ENCODE peak calls at places on chromosomes 12 and 14, in seven cellular contexts. One of them, this sample, is unnamed.

GRCh38 chr14:29045237-29045636 is 278.6 kb downstream of the FOXG1 start:
- DNase-seq in aorta: no peak
- DNase-seq in astrocyte: no peak
- DNase-seq in suprapubic skin: no peak
- DNase-seq in PC-9: no peak
- DNase-seq in PC-3: no peak
- DNase-seq in naive thymus-derived CD4-positive, alpha-beta T cell: no peak
- DNase-seq in this sample: no peak

GRCh38 chr14:93965287-93965821 is 11.0 kb downstream of the ASB2 start:
- DNase-seq in naive thymus-derived CD4-positive, alpha-beta T cell: no peak
- DNase-seq in aorta: no peak
- DNase-seq in PC-3: peak
- DNase-seq in astrocyte: peak
- DNase-seq in suprapubic skin: no peak
- DNase-seq in PC-9: peak
- DNase-seq in this sample: peak

GRCh38 chr14:58717211-58717610 is 79.4 kb downstream of the DACT1 start:
- DNase-seq in naive thymus-derived CD4-positive, alpha-beta T cell: no peak
- DNase-seq in aorta: no peak
- DNase-seq in suprapubic skin: no peak
- DNase-seq in PC-9: no peak
- DNase-seq in astrocyte: no peak
- DNase-seq in PC-3: no peak
- DNase-seq in this sample: no peak

GRCh38 chr12:127774828-127775227 is 492.1 kb upstream of the TMEM132C start:
- DNase-seq in astrocyte: peak
- DNase-seq in PC-9: no peak
- DNase-seq in PC-3: no peak
- DNase-seq in naive thymus-derived CD4-positive, alpha-beta T cell: no peak
- DNase-seq in aorta: no peak
- DNase-seq in suprapubic skin: no peak
- DNase-seq in this sample: no peak

GRCh38 chr14:32004300-32004699 is 72.8 kb upstream of the ARHGAP5 start:
- DNase-seq in astrocyte: peak
- DNase-seq in naive thymus-derived CD4-positive, alpha-beta T cell: no peak
- DNase-seq in PC-9: no peak
- DNase-seq in suprapubic skin: no peak
- DNase-seq in PC-3: peak
- DNase-seq in aorta: no peak
- DNase-seq in this sample: no peak

GRCh38 chr12:85951823-85952222 is 77.7 kb downstream of the NTS start:
- DNase-seq in suprapubic skin: no peak
- DNase-seq in naive thymus-derived CD4-positive, alpha-beta T cell: no peak
- DNase-seq in PC-3: peak
- DNase-seq in aorta: no peak
- DNase-seq in PC-9: no peak
- DNase-seq in astrocyte: peak
- DNase-seq in this sample: no peak

GRCh38 chr14:70887207-70888150 is 19.8 kb upstream of the PCNX1 start:
- DNase-seq in PC-3: no peak
- DNase-seq in PC-9: no peak
- DNase-seq in suprapubic skin: no peak
- DNase-seq in naive thymus-derived CD4-positive, alpha-beta T cell: no peak
- DNase-seq in aorta: no peak
- DNase-seq in astrocyte: peak
- DNase-seq in this sample: no peak

GRCh38 chr14:99946652-99947489 is 118.4 kb upstream of the EVL start:
- DNase-seq in PC-3: peak
- DNase-seq in suprapubic skin: no peak
- DNase-seq in PC-9: no peak
- DNase-seq in aorta: no peak
- DNase-seq in naive thymus-derived CD4-positive, alpha-beta T cell: peak
- DNase-seq in astrocyte: no peak
- DNase-seq in this sample: no peak

GRCh38 chr12:93773122-93773871 is 96.1 kb downstream of the CRADD start:
- DNase-seq in suprapubic skin: no peak
- DNase-seq in naive thymus-derived CD4-positive, alpha-beta T cell: no peak
- DNase-seq in astrocyte: peak
- DNase-seq in PC-9: no peak
- DNase-seq in PC-3: no peak
- DNase-seq in aorta: no peak
- DNase-seq in this sample: no peak

GRCh38 chr14:69069020-69069421 is 83.9 kb downstream of the DCAF5 start:
- DNase-seq in aorta: no peak
- DNase-seq in PC-9: no peak
- DNase-seq in PC-3: peak
- DNase-seq in naive thymus-derived CD4-positive, alpha-beta T cell: no peak
- DNase-seq in suprapubic skin: no peak
- DNase-seq in astrocyte: peak
- DNase-seq in this sample: no peak

GRCh38 chr14:68168460-68169109 is 349.0 kb downstream of the RAD51B start:
- DNase-seq in suprapubic skin: no peak
- DNase-seq in astrocyte: no peak
- DNase-seq in naive thymus-derived CD4-positive, alpha-beta T cell: no peak
- DNase-seq in PC-3: no peak
- DNase-seq in aorta: no peak
- DNase-seq in PC-9: no peak
- DNase-seq in this sample: no peak

GRCh38 chr14:73789996-73790581 is 61.5 kb upstream of the PTGR2 start:
- DNase-seq in naive thymus-derived CD4-positive, alpha-beta T cell: no peak
- DNase-seq in aorta: peak
- DNase-seq in PC-9: no peak
- DNase-seq in PC-3: peak
- DNase-seq in suprapubic skin: peak
- DNase-seq in astrocyte: peak
- DNase-seq in this sample: peak

GRCh38 chr12:108712164-108712924 is 19.0 kb downstream of the CORO1C start:
- DNase-seq in PC-9: no peak
- DNase-seq in naive thymus-derived CD4-positive, alpha-beta T cell: no peak
- DNase-seq in astrocyte: no peak
- DNase-seq in suprapubic skin: no peak
- DNase-seq in aorta: no peak
- DNase-seq in PC-3: no peak
- DNase-seq in this sample: no peak

GRCh38 chr14:105665247-105665950 is 139.0 kb downstream of the TMEM121 start:
- DNase-seq in astrocyte: no peak
- DNase-seq in PC-9: no peak
- DNase-seq in PC-3: no peak
- DNase-seq in suprapubic skin: no peak
- DNase-seq in aorta: no peak
- DNase-seq in naive thymus-derived CD4-positive, alpha-beta T cell: no peak
- DNase-seq in this sample: no peak

GRCh38 chr14:63890553-63890952 is 37.7 kb downstream of the SYNE2 start:
- DNase-seq in naive thymus-derived CD4-positive, alpha-beta T cell: no peak
- DNase-seq in PC-9: no peak
- DNase-seq in astrocyte: no peak
- DNase-seq in PC-3: no peak
- DNase-seq in aorta: no peak
- DNase-seq in suprapubic skin: no peak
- DNase-seq in this sample: no peak

GRCh38 chr14:104917992-104918391 is 6.7 kb upstream of the PLD4 start:
- DNase-seq in PC-9: no peak
- DNase-seq in suprapubic skin: no peak
- DNase-seq in astrocyte: no peak
- DNase-seq in naive thymus-derived CD4-positive, alpha-beta T cell: no peak
- DNase-seq in PC-3: no peak
- DNase-seq in aorta: no peak
- DNase-seq in this sample: no peak

GRCh38 chr12:48078901-48079300 is 27.0 kb downstream of the SENP1 start:
- DNase-seq in PC-9: peak
- DNase-seq in naive thymus-derived CD4-positive, alpha-beta T cell: no peak
- DNase-seq in aorta: no peak
- DNase-seq in suprapubic skin: no peak
- DNase-seq in PC-3: no peak
- DNase-seq in astrocyte: peak
- DNase-seq in this sample: no peak

GRCh38 chr12:102543931-102544485 is 63.6 kb upstream of the IGF1 start:
- DNase-seq in PC-9: no peak
- DNase-seq in PC-3: no peak
- DNase-seq in aorta: no peak
- DNase-seq in suprapubic skin: no peak
- DNase-seq in naive thymus-derived CD4-positive, alpha-beta T cell: no peak
- DNase-seq in astrocyte: no peak
- DNase-seq in this sample: no peak

GRCh38 chr12:12813120-12814101 is at the start of gene DDX47:
- DNase-seq in PC-9: peak
- DNase-seq in aorta: peak
- DNase-seq in suprapubic skin: peak
- DNase-seq in PC-3: peak
- DNase-seq in naive thymus-derived CD4-positive, alpha-beta T cell: peak
- DNase-seq in astrocyte: peak
- DNase-seq in this sample: no peak

GRCh38 chr12:12811343-12811742 is 1.8 kb upstream of the DDX47 start:
- DNase-seq in astrocyte: no peak
- DNase-seq in PC-3: no peak
- DNase-seq in aorta: no peak
- DNase-seq in suprapubic skin: no peak
- DNase-seq in PC-9: no peak
- DNase-seq in naive thymus-derived CD4-positive, alpha-beta T cell: no peak
- DNase-seq in this sample: no peak

GRCh38 chr12:12812163-12812562 is 983 bp upstream of the DDX47 start:
- DNase-seq in aorta: no peak
- DNase-seq in PC-9: peak
- DNase-seq in naive thymus-derived CD4-positive, alpha-beta T cell: no peak
- DNase-seq in suprapubic skin: no peak
- DNase-seq in PC-3: no peak
- DNase-seq in astrocyte: no peak
- DNase-seq in this sample: no peak

GRCh38 chr12:12810507-12811143 is 2.5 kb upstream of the DDX47 start:
- DNase-seq in aorta: no peak
- DNase-seq in PC-9: no peak
- DNase-seq in suprapubic skin: no peak
- DNase-seq in astrocyte: no peak
- DNase-seq in naive thymus-derived CD4-positive, alpha-beta T cell: no peak
- DNase-seq in PC-3: peak
- DNase-seq in this sample: no peak

GRCh38 chr12:12812605-12813119 is 484 bp upstream of the DDX47 start:
- DNase-seq in naive thymus-derived CD4-positive, alpha-beta T cell: no peak
- DNase-seq in PC-3: no peak
- DNase-seq in suprapubic skin: no peak
- DNase-seq in PC-9: no peak
- DNase-seq in aorta: no peak
- DNase-seq in astrocyte: no peak
- DNase-seq in this sample: no peak
- H3K27ac ChIP-seq in naive thymus-derived CD4-positive, alpha-beta T cell: peak
- H3K27ac ChIP-seq in PC-3: peak
- H3K27ac ChIP-seq in suprapubic skin: no peak
- H3K27ac ChIP-seq in PC-9: peak
- H3K27ac ChIP-seq in aorta: no peak
- H3K27ac ChIP-seq in astrocyte: peak
- H3K27ac ChIP-seq in this sample: peak

GRCh38 chr14:102057480-102058114 is 29.2 kb downstream of the HSP90AA1 start:
- DNase-seq in naive thymus-derived CD4-positive, alpha-beta T cell: no peak
- DNase-seq in PC-9: peak
- DNase-seq in astrocyte: no peak
- DNase-seq in PC-3: no peak
- DNase-seq in aorta: no peak
- DNase-seq in suprapubic skin: no peak
- DNase-seq in this sample: no peak

GRCh38 chr14:102056694-102057442 is 30.0 kb downstream of the HSP90AA1 start:
- DNase-seq in aorta: no peak
- DNase-seq in suprapubic skin: no peak
- DNase-seq in PC-9: no peak
- DNase-seq in naive thymus-derived CD4-positive, alpha-beta T cell: no peak
- DNase-seq in PC-3: no peak
- DNase-seq in astrocyte: no peak
- DNase-seq in this sample: no peak

GRCh38 chr14:102052522-102052921 is 34.3 kb downstream of the HSP90AA1 start:
- DNase-seq in PC-3: no peak
- DNase-seq in naive thymus-derived CD4-positive, alpha-beta T cell: no peak
- DNase-seq in PC-9: no peak
- DNase-seq in suprapubic skin: no peak
- DNase-seq in aorta: no peak
- DNase-seq in astrocyte: no peak
- DNase-seq in this sample: no peak

GRCh38 chr14:102058146-102058545 is 28.7 kb downstream of the HSP90AA1 start:
- DNase-seq in astrocyte: no peak
- DNase-seq in suprapubic skin: no peak
- DNase-seq in aorta: no peak
- DNase-seq in PC-3: no peak
- DNase-seq in naive thymus-derived CD4-positive, alpha-beta T cell: no peak
- DNase-seq in PC-9: no peak
- DNase-seq in this sample: no peak

GRCh38 chr14:102055181-102055901 is 31.5 kb downstream of the HSP90AA1 start:
- DNase-seq in PC-9: peak
- DNase-seq in naive thymus-derived CD4-positive, alpha-beta T cell: no peak
- DNase-seq in suprapubic skin: no peak
- DNase-seq in aorta: no peak
- DNase-seq in PC-3: no peak
- DNase-seq in astrocyte: peak
- DNase-seq in this sample: no peak
- H3K27ac ChIP-seq in PC-9: peak
- H3K27ac ChIP-seq in naive thymus-derived CD4-positive, alpha-beta T cell: no peak
- H3K27ac ChIP-seq in suprapubic skin: no peak
- H3K27ac ChIP-seq in aorta: no peak
- H3K27ac ChIP-seq in PC-3: no peak
- H3K27ac ChIP-seq in astrocyte: peak
- H3K27ac ChIP-seq in this sample: peak

DNA sequence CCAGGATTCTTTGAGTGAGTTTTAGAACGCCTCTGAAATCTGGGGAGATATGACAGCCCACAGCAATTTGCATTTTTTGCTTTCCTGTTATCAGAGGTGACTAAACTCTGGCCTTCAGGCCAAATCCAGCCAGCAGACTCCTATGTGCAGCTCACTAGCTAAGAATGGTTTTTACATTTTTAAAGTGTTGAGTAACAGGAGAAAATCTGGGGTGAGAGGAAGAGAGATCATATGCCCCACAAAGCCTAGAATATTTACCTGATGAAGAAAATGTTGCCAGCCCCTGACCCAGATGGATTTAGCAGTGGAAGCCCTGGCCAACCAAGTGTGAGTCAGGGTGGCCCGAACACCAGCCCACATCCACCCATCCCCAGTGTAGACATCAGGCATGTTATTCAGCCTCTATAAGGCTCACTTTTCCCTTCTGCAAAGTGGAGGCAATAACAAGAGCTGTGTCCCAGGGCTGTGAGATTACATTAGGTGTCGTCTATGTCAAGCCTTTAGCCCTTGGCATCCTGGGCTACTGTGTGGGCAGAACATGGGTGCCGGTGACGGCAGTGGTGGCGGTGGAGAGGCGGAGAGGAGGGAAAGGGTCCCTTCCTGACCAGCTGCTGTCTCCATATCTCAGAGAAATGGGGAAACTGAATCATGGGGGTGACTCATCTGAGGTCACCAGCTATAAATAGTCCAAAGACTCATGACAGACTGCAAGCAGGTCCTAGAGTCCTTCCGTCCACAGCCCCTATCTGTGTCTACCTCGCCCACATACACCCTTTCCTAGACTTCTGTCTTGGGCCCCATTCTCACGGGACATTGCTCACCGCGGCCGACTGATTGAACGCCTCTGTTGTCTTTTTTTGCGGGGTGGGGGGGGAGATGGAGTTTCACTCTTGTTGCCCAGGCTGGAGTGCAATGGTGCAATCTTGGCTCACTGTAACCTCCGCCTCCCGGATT is 32.6 kb upstream of the CD9 start:
- DNase-seq in suprapubic skin: peak
- DNase-seq in naive thymus-derived CD4-positive, alpha-beta T cell: no peak
- DNase-seq in PC-9: peak
- DNase-seq in aorta: peak
- DNase-seq in astrocyte: peak
- DNase-seq in PC-3: peak
- DNase-seq in this sample: peak
- H3K27ac ChIP-seq in suprapubic skin: peak
- H3K27ac ChIP-seq in naive thymus-derived CD4-positive, alpha-beta T cell: no peak
- H3K27ac ChIP-seq in PC-9: peak
- H3K27ac ChIP-seq in aorta: peak
- H3K27ac ChIP-seq in astrocyte: peak
- H3K27ac ChIP-seq in PC-3: peak
- H3K27ac ChIP-seq in this sample: peak

GRCh38 chr12:124740691-124741137 is 123.0 kb downstream of the SCARB1 start:
- DNase-seq in suprapubic skin: no peak
- DNase-seq in PC-9: peak
- DNase-seq in naive thymus-derived CD4-positive, alpha-beta T cell: no peak
- DNase-seq in aorta: peak
- DNase-seq in PC-3: peak
- DNase-seq in astrocyte: peak
- DNase-seq in this sample: no peak
- H3K27ac ChIP-seq in suprapubic skin: no peak
- H3K27ac ChIP-seq in PC-9: no peak
- H3K27ac ChIP-seq in naive thymus-derived CD4-positive, alpha-beta T cell: no peak
- H3K27ac ChIP-seq in aorta: peak
- H3K27ac ChIP-seq in PC-3: peak
- H3K27ac ChIP-seq in astrocyte: peak
- H3K27ac ChIP-seq in this sample: peak

This sample was measured in epithelial cell of prostate.